ENCODE peak calls at places on chromosomes 2 and 18, in nine cellular contexts. Y is cardiac muscle cell, Q is heart right ventricle, I is testis, V is brain microvascular endothelial cell, K is pancreas, J is ovary, G is IMR-90, S is uterus. L is an unnamed sample.

GRCh38 chr2:228657807-228658402 is 476.4 kb upstream of the SPHKAP start:
- DNase-seq in Q (no peak), V (no peak), K (no peak), S (no peak), J (no peak), Y (peak; percentile 72), G (peak; percentile 46), I (no peak), L (peak; percentile 39)

GRCh38 chr2:197121756-197122385 is 188.7 kb downstream of the ANKRD44 start:
- DNase-seq in J (no peak), S (no peak), I (no peak), V (no peak), K (no peak), Y (no peak), Q (no peak), G (no peak), L (no peak)

GRCh38 chr18:32769242-32770180 is 3.3 kb downstream of the KLHL14 start:
- DNase-seq in I (no peak), J (no peak), Q (no peak), G (no peak), Y (peak; percentile 55), V (no peak), K (no peak), S (no peak), L (no peak)

GRCh38 chr2:233385489-233386044 is 31.3 kb downstream of the DGKD start:
- DNase-seq in J (no peak), G (no peak), S (no peak), I (no peak), Y (peak; percentile 49), V (no peak), K (no peak), Q (no peak), L (no peak)

GRCh38 chr2:10900216-10901109 is 11.3 kb upstream of the KCNF1 start:
- DNase-seq in J (no peak), Q (no peak), V (no peak), G (peak; percentile 10), S (no peak), K (no peak), Y (peak; percentile 30), I (no peak), L (no peak)

GRCh38 chr2:71833855-71834554 is 313.7 kb downstream of the CYP26B1 start:
- DNase-seq in J (no peak), S (peak; percentile 59), Y (no peak), G (no peak), Q (peak; percentile 69), K (no peak), V (no peak), I (no peak), L (no peak)

GRCh38 chr18:48673456-48674197 is 134.8 kb downstream of the CTIF start:
- DNase-seq in K (no peak), Y (no peak), J (no peak), I (peak; percentile 9), G (peak; percentile 16), S (no peak), Q (no peak), V (no peak), L (no peak)

GRCh38 chr2:181891258-181891965 is at the start of gene ITPRID2:
- DNase-seq in Y (peak; percentile 95), G (peak; percentile 89), Q (peak; percentile 90), J (peak; percentile 71), V (peak; percentile 79), K (peak; percentile 90), I (peak; percentile 88), S (peak; percentile 81), L (peak; percentile 73)

GRCh38 chr18:31325051-31325450 is 7.1 kb downstream of the DSG1 start:
- DNase-seq in J (no peak), V (peak; percentile 93), K (no peak), S (no peak), Q (no peak), G (peak; percentile 71), Y (no peak), I (no peak), L (peak; percentile 24)

GRCh38 chr18:10086458-10086857 is 172.6 kb downstream of the VAPA start:
- DNase-seq in S (no peak), V (no peak), Q (no peak), K (no peak), I (no peak), J (no peak), Y (no peak), G (no peak), L (no peak)

GRCh38 chr18:61606068-61606660 is 272.9 kb downstream of the CDH20 start:
- DNase-seq in I (peak; percentile 65), Y (peak; percentile 54), V (peak; percentile 31), G (peak; percentile 39), Q (peak; percentile 37), S (peak; percentile 61), K (no peak), J (no peak), L (peak; percentile 26)

GRCh38 chr18:61602836-61603235 is 269.6 kb downstream of the CDH20 start:
- DNase-seq in Y (no peak), K (no peak), V (peak; percentile 40), S (no peak), G (peak; percentile 60), I (no peak), Q (no peak), J (no peak), L (peak; percentile 38)

GRCh38 chr18:61608306-61608705 is 275.1 kb downstream of the CDH20 start:
- DNase-seq in S (no peak), V (no peak), Q (no peak), Y (no peak), I (no peak), J (no peak), K (no peak), G (peak; percentile 68), L (no peak)

GRCh38 chr18:61606759-61607158 is 273.5 kb downstream of the CDH20 start:
- DNase-seq in I (peak; percentile 69), V (peak; percentile 89), S (peak; percentile 66), Y (peak; percentile 61), K (peak; percentile 19), G (peak; percentile 93), Q (peak; percentile 74), J (peak; percentile 19), L (peak; percentile 92)

DNA sequence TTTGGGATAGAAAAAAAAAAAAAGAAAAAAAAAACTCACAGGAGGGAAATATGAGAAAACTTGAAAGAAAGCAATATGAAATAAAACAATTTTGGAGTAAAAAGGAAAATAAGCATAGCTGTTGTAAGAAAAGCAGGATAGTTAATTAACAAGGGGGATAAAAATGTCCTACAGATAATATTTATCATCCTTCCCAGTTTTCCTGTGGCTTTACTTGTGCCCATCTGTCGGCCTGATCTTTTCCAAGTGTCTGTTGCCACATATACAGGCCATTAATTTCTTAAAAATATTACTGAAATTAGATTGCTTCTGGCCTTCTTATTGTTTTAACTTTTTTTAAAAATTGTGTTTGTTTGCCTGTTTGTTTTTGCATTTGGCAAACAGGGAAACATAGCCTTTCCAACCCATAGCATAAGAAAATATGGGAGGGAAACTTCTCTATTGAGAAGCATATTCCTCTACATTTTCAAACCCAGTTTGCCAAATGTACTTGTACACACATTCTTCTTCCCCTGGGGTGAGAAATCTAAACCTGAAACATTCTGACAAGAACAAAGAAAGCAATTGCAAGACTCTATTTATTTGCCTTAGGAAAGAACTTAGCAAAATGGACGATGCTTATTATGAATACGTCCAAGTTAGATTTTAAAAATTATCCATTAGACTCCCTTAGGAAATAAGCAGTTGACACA is 272.3 kb downstream of the CDH20 start:
- DNase-seq in G (no peak), K (no peak), I (no peak), J (no peak), S (no peak), V (no peak), Q (no peak), Y (no peak), L (no peak)
- H3K27ac ChIP-seq in G (peak overlapping the region; percentile 82), K (no peak overlapping the region), I (peak overlapping the region; percentile 86), J (no peak overlapping the region), S (peak overlapping the region; percentile 52), V (peak overlapping the region; percentile 52), Q (peak overlapping the region; percentile 81), Y (no peak overlapping the region), L (peak overlapping the region; percentile 49)

GRCh38 chr2:167818521-167818920 is 428.9 kb downstream of the STK39 start:
- DNase-seq in G (no peak), I (no peak), J (no peak), K (no peak), Y (no peak), Q (no peak), V (no peak), S (no peak), L (no peak)
- TF ChIP-seq CTCF in G (no peak), I (no peak), J (no peak), K (no peak), Y (no peak), Q (no peak), V (no peak), S (no peak), L (no peak)

GRCh38 chr2:8679567-8679826 is 2.4 kb upstream of the ID2 start:
- DNase-seq in Q (no peak), Y (no peak), I (no peak), J (no peak), V (no peak), K (no peak), G (no peak), S (no peak), L (no peak)
- H3K27me3 ChIP-seq in Q (no peaks in the 10 kb centered on the region), Y (no peaks in the 10 kb centered on the region), I (no peaks in the 10 kb centered on the region), J (no peaks in the 10 kb centered on the region), V (no peaks in the 10 kb centered on the region), K (no peaks in the 10 kb centered on the region), G (no peaks in the 10 kb centered on the region), S (no peaks in the 10 kb centered on the region), L (peaks cover 63% of the 10 kb centered on the region)

GRCh38 chr2:231717281-231718180 is 9.2 kb downstream of the PTMA start:
- DNase-seq in K (no peak), V (peak; percentile 87), I (peak; percentile 76), G (peak; percentile 76), Q (no peak), J (no peak), Y (no peak), S (no peak), L (peak; percentile 55)

GRCh38 chr2:231720292-231720691 is 12.0 kb downstream of the PTMA start:
- DNase-seq in S (no peak), K (no peak), I (no peak), Y (no peak), V (no peak), G (no peak), J (no peak), Q (no peak), L (no peak)

GRCh38 chr2:231720971-231721640 is 12.8 kb downstream of the PTMA start:
- DNase-seq in K (no peak), S (no peak), V (no peak), G (no peak), J (no peak), Q (no peak), Y (no peak), I (no peak), L (no peak)

GRCh38 chr2:231716641-231717280 is 8.4 kb downstream of the PTMA start:
- DNase-seq in I (no peak), Q (no peak), Y (no peak), G (peak; percentile 60), J (no peak), V (peak; percentile 45), K (no peak), S (no peak), L (no peak)

GRCh38 chr2:231718799-231719198 is 10.5 kb downstream of the PTMA start:
- DNase-seq in Y (no peak), S (no peak), K (no peak), Q (no peak), V (no peak), I (no peak), J (no peak), G (no peak), L (no peak)
- H3K27ac ChIP-seq in Y (no peak overlapping the region), S (no peak overlapping the region), K (no peak overlapping the region), Q (no peak overlapping the region), V (no peak overlapping the region), I (no peak overlapping the region), J (no peak overlapping the region), G (no peak overlapping the region), L (no peak overlapping the region)